ENCODE peak calls at places on chromosome 3, in four cellular contexts. A, S, X and O are unnamed samples. For H3K36me3 and H3K4me1, the result is how much of the 10 kb centered on the place peaks cover.

GRCh38 chr3:146750196-146750595 is 145.1 kb upstream of the PLSCR5 start:
- DNase-seq in A (no peak), S (no peak), X (no peak), O (no peak)

GRCh38 chr3:132659370-132660055 is at the start of gene ACAD11:
- DNase-seq in A (peak), S (peak), X (peak), O (peak)

GRCh38 chr3:191768421-191768820 is 307.5 kb downstream of the PYDC2 start:
- DNase-seq in A (no peak), S (no peak), X (no peak), O (no peak)

GRCh38 chr3:167031364-167032049 is 348.6 kb downstream of the ZBBX start:
- DNase-seq in A (no peak), S (no peak), X (no peak), O (no peak)

GRCh38 chr3:127105587-127105986 is 87.3 kb upstream of the PRR23E start:
- DNase-seq in A (no peak), S (no peak), X (no peak), O (no peak)

GRCh38 chr3:2589336-2589969 is 490.8 kb downstream of the CNTN4 start:
- DNase-seq in A (no peak), S (no peak), X (no peak), O (no peak)

GRCh38 chr3:79111375-79112052 is 656.3 kb downstream of the ROBO1 start:
- DNase-seq in A (no peak), S (no peak), X (no peak), O (peak)

GRCh38 chr3:52345521-52346110 is 29.5 kb downstream of the DNAH1 start:
- DNase-seq in A (no peak), S (no peak), X (no peak), O (no peak)

GRCh38 chr3:115806501-115806900 is 183.2 kb downstream of the GAP43 start:
- DNase-seq in A (no peak), S (no peak), X (no peak), O (peak)

GRCh38 chr3:171393032-171393744 is 67.0 kb downstream of the TNIK start:
- DNase-seq in A (no peak), S (no peak), X (no peak), O (peak)

DNA sequence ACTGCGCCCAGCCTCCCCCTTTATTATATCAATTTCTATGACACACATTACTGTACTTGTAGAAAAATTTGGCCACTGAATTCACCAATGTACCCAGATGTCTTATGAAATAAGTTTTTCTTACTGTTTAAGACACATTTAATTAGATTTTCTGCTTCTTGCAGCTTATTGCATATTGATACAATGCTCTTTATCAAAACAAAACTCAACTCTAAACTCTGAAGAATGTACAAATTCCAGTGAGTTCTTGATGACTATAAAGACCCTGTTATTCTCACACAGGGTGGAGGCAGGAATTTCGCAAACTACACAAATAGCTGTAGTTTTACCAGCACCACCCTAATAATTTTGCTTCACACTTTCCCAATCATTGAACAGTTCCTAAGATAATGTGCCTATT is 22.1 kb downstream of the CMTM6 start:
- DNase-seq in A (no peak), S (no peak), X (no peak), O (no peak)
- H3K36me3 ChIP-seq in A (under half), S (under half), X (under half), O (under half)

GRCh38 chr3:149373235-149374125 is 4.0 kb downstream of the TM4SF1 start:
- DNase-seq in A (no peak), S (no peak), X (no peak), O (peak)
- H3K4me1 ChIP-seq in A (under half), S (half or more), X (under half), O (under half)

DNA sequence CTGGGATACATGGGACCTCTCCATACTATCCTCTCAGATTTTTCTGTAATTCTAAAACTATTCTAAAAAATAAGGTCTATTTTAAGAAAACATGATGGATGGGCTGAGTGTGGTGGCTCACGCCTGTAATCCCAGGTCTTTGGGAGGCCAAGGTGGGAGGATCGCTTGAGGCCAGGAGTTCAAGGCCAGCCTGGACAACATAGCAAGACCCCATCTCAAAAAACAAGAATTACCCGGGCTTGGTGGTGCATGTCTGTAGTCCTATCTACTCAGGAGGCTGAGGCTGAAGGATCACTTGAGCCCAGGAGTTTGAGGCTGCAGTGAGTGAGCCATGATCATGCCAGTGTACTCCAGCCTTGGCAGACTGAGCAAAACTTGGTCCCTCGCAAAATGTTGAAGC is 9.4 kb downstream of the ZNF639 start:
- DNase-seq in A (no peak), S (no peak), X (no peak), O (no peak)
- H3K36me3 ChIP-seq in A (half or more), S (under half), X (under half), O (half or more)

GRCh38 chr3:12967751-12968209 is 105.4 kb downstream of the IQSEC1 start:
- DNase-seq in A (peak), S (peak), X (peak), O (peak)

GRCh38 chr3:12970684-12971083 is 102.5 kb downstream of the IQSEC1 start:
- DNase-seq in A (no peak), S (no peak), X (no peak), O (no peak)

GRCh38 chr3:12966847-12967750 is 106.1 kb downstream of the IQSEC1 start:
- DNase-seq in A (no peak), S (peak), X (no peak), O (no peak)

GRCh38 chr3:12968541-12968940 is 104.7 kb downstream of the IQSEC1 start:
- DNase-seq in A (no peak), S (peak), X (no peak), O (no peak)

DNA sequence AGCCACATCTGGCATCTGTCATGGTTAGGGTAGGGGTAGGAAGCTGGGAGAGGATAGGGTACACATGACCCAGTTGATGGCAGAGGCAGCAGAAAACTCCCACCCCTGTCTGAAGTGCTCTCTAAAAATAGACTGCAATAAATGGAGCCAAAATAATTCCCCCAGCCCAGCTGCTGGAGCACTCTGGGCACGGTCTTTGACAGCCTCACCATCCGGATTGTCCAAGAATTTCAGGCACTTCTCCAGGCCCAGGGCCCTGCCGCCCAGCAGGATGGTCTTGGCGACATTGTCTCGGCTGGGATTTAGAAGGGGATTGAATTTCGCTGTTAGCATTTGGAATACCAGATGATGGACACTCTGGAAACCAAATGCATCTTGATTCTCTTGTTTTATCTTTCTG is 103.7 kb downstream of the IQSEC1 start:
- DNase-seq in A (no peak), S (no peak), X (no peak), O (peak)
- H3K4me1 ChIP-seq in A (under half), S (under half), X (under half), O (under half)

DNA sequence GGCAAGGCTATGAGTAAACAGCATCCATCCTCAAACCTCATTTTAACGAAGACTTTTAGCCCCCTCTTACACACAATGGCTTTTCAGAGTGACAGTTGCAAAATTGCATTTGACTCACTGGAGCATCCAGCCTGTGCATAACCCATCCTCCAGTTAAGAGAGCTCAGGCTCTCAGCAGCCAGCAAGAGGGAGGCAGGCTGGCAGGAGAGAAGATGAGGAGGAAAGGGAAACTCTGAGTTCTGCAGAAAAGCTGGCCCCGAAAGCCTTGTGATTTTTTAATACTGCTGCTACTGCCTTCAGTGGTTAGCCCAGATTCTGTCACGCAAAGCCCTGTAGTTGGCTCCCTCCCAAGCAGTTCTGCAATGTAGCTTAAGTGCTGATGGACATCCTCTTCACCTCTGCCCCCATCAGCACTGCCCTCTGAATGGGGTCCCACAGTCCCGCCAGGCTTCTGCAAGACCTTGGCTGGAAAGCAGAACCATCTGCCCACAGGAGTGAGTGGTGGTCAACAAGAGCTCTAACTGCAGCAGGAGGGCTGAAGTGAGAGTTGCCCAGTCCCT is 371.3 kb downstream of the EPHB1 start:
- DNase-seq in A (no peak), S (no peak), X (no peak), O (no peak)
- H3K36me3 ChIP-seq in A (under half), S (under half), X (under half), O (under half)

GRCh38 chr3:45552031-45552772 is 42.3 kb upstream of the LIMD1 start:
- DNase-seq in A (no peak), S (no peak), X (no peak), O (peak)
- H3K4me1 ChIP-seq in A (under half), S (under half), X (under half), O (under half)

GRCh38 chr3:129745253-129745652 is 138.8 kb upstream of the PLXND1 start:
- DNase-seq in A (no peak), S (no peak), X (no peak), O (peak)
- H3K36me3 ChIP-seq in A (under half), S (under half), X (under half), O (under half)

GRCh38 chr3:82384176-82384575 is 622.7 kb upstream of the GBE1 start:
- DNase-seq in A (no peak), S (no peak), X (no peak), O (no peak)
- H3K4me1 ChIP-seq in A (under half), S (under half), X (under half), O (under half)

DNA sequence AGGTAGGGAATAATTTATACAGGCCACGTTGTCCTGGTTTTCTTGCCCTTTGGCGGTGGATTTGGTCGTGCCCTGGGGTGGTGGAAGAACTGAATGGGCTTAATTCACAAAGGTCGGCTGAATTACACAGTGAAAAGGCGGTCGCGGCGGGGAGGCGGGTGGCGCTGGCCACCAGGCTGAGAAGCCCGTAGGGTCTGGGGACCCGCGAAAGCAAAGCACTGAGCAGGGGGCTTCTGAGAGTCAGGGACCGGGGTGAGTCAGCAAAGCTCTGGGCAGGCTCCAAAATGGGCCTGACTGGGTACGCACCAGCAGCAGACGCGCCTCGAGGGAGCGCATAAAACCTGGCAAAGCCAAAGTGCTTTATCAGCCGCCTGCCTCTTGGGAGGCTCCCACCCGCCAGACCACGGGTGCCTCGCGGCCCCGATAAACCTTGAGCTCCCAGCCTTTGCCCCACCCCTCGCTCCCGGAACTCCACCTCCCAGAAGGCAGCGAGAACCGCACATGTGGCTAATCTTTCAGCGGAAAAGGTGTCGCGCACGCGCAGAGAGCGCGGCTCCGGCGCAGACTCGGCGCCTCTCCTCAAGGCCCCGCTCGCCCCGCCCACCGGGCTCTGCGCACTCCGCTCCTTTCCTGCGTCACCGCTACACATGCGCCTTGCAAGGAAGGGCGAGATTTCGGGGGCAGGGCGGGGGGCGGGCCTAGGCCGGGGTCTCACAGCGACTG is 377 bp upstream of the ABCF3 start:
- DNase-seq in A (peak), S (peak), X (peak), O (peak)
- H3K36me3 ChIP-seq in A (under half), S (under half), X (half or more), O (half or more)

GRCh38 chr3:46286936-46287335 is 44.7 kb downstream of the CCR3 start:
- DNase-seq in A (no peak), S (no peak), X (no peak), O (no peak)

GRCh38 chr3:46285931-46286330 is 43.7 kb downstream of the CCR3 start:
- DNase-seq in A (no peak), S (no peak), X (no peak), O (no peak)

GRCh38 chr3:46293035-46293724 is 50.9 kb downstream of the CCR3 start:
- DNase-seq in A (no peak), S (no peak), X (no peak), O (no peak)

GRCh38 chr3:46289551-46289950 is 47.3 kb downstream of the CCR3 start:
- DNase-seq in A (no peak), S (no peak), X (no peak), O (no peak)

GRCh38 chr3:46289961-46290360 is 47.7 kb downstream of the CCR3 start:
- DNase-seq in A (no peak), S (no peak), X (no peak), O (no peak)
- H3K4me1 ChIP-seq in A (under half), S (under half), X (under half), O (under half)